ENCODE peak calls at places on chromosomes 5 and 9, in nine cellular contexts. Z is tibial artery, F is left lung, H is bronchial epithelial cell, S is foreskin fibroblast, A is cardiac muscle cell, W is right atrium auricular region, J is breast epithelium, B is epithelial cell of esophagus. L is an unnamed sample.

GRCh38 chr9:88421348-88421747 is 33.1 kb downstream of the SPIN1 start:
- DNase-seq in Z (no peak), F (no peak), H (no peak), S (no peak), A (no peak), W (no peak), J (no peak), B (no peak), L (no peak)

GRCh38 chr5:27652505-27652904 is 614.1 kb upstream of the CDH9 start:
- DNase-seq in Z (no peak), F (no peak), H (peak), S (no peak), A (no peak), W (no peak), J (no peak), B (peak), L (no peak)

GRCh38 chr9:616694-617093 is 224.8 kb upstream of the DMRT1 start:
- DNase-seq in Z (no peak), F (no peak), H (no peak), S (no peak), A (no peak), W (no peak), J (no peak), B (no peak), L (no peak)

GRCh38 chr5:76546497-76547102 is 76.6 kb downstream of the F2RL2 start:
- DNase-seq in Z (no peak), F (no peak), H (no peak), S (no peak), A (no peak), W (no peak), J (no peak), B (no peak), L (no peak)

GRCh38 chr5:33939863-33940262 is 3.7 kb downstream of the RXFP3 start:
- DNase-seq in Z (no peak), F (no peak), H (peak), S (peak), A (no peak), W (no peak), J (no peak), B (peak), L (no peak)

GRCh38 chr9:137451976-137452760 is 7.0 kb downstream of the NSMF start:
- DNase-seq in Z (no peak), F (peak), H (no peak), S (no peak), A (no peak), W (no peak), J (no peak), B (no peak), L (no peak)

GRCh38 chr5:132766020-132766805 is 10.8 kb downstream of the SEPTIN8 start:
- DNase-seq in Z (no peak), F (no peak), H (no peak), S (no peak), A (no peak), W (no peak), J (no peak), B (no peak), L (no peak)

GRCh38 chr9:91040371-91041215 is 239.0 kb downstream of the SYK start:
- DNase-seq in Z (no peak), F (no peak), H (no peak), S (no peak), A (no peak), W (no peak), J (no peak), B (no peak), L (no peak)

GRCh38 chr5:68334550-68334880 is 119.0 kb downstream of the PIK3R1 start:
- DNase-seq in Z (no peak), F (no peak), H (no peak), S (no peak), A (no peak), W (no peak), J (no peak), B (no peak), L (no peak)

GRCh38 chr9:123420560-123421210 is 64.7 kb downstream of the CRB2 start:
- DNase-seq in Z (no peak), F (peak), H (no peak), S (no peak), A (peak), W (no peak), J (peak), B (no peak), L (no peak)

GRCh38 chr9:116943970-116944369 is 256.9 kb downstream of the TRIM32 start:
- DNase-seq in Z (no peak), F (no peak), H (no peak), S (no peak), A (no peak), W (no peak), J (no peak), B (no peak), L (no peak)

GRCh38 chr9:93204470-93205043 is 20.6 kb downstream of the WNK2 start:
- DNase-seq in Z (no peak), F (no peak), H (no peak), S (no peak), A (no peak), W (no peak), J (no peak), B (no peak), L (no peak)

GRCh38 chr5:158436271-158437065 is 577.5 kb upstream of the CLINT1 start:
- DNase-seq in Z (no peak), F (no peak), H (peak), S (peak), A (no peak), W (no peak), J (no peak), B (peak), L (no peak)

GRCh38 chr5:155044591-155044990 is 31.0 kb downstream of the KIF4B start:
- DNase-seq in Z (no peak), F (no peak), H (no peak), S (no peak), A (no peak), W (no peak), J (no peak), B (no peak), L (no peak)

GRCh38 chr5:88827997-88828396 is 55.0 kb downstream of the MEF2C start:
- DNase-seq in Z (no peak), F (no peak), H (no peak), S (no peak), A (no peak), W (no peak), J (no peak), B (no peak), L (no peak)

GRCh38 chr9:125649826-125650225 is 57.2 kb downstream of the MAPKAP1 start:
- DNase-seq in Z (no peak), F (no peak), H (no peak), S (no peak), A (no peak), W (no peak), J (no peak), B (no peak), L (no peak)

GRCh38 chr9:37373621-37374020 is 48.9 kb upstream of the GRHPR start:
- DNase-seq in Z (no peak), F (no peak), H (no peak), S (no peak), A (no peak), W (no peak), J (no peak), B (no peak), L (no peak)

GRCh38 chr5:82183828-82184227 is 94.3 kb downstream of the RPS23 start:
- DNase-seq in Z (no peak), F (no peak), H (peak), S (peak), A (no peak), W (peak), J (no peak), B (peak), L (no peak)

GRCh38 chr5:107668933-107669542 is 1.7 kb downstream of the EFNA5 start:
- DNase-seq in Z (no peak), F (no peak), H (peak), S (peak), A (peak), W (no peak), J (no peak), B (peak), L (no peak)

GRCh38 chr9:108002296-108003056 is 512.9 kb upstream of the KLF4 start:
- DNase-seq in Z (peak), F (peak), H (no peak), S (peak), A (no peak), W (no peak), J (no peak), B (no peak), L (no peak)

GRCh38 chr9:127661342-127661741 is 45.4 kb upstream of the CFAP157 start:
- DNase-seq in Z (no peak), F (no peak), H (no peak), S (no peak), A (peak), W (no peak), J (no peak), B (no peak), L (no peak)

GRCh38 chr5:172533058-172533398 is 78.7 kb upstream of the SH3PXD2B start:
- DNase-seq in Z (no peak), F (no peak), H (no peak), S (no peak), A (no peak), W (peak), J (no peak), B (no peak), L (no peak)

GRCh38 chr5:8908055-8908683 is 637.7 kb downstream of the SEMA5A start:
- DNase-seq in Z (no peak), F (no peak), H (peak), S (peak), A (peak), W (no peak), J (no peak), B (peak), L (no peak)

GRCh38 chr9:93225892-93226291 is 42.0 kb downstream of the WNK2 start:
- DNase-seq in Z (no peak), F (no peak), H (no peak), S (no peak), A (no peak), W (no peak), J (no peak), B (no peak), L (no peak)

GRCh38 chr5:135217669-135218485 is 181.2 kb downstream of the MACROH2A1 start:
- DNase-seq in Z (no peak), F (no peak), H (no peak), S (no peak), A (no peak), W (peak), J (no peak), B (no peak), L (no peak)
- TF ChIP-seq CTCF in Z (no peak), F (no peak), H (no peak), S (no peak), A (no peak), W (no peak), J (no peak), B (no peak), L (no peak)

GRCh38 chr5:94621763-94622162 is 3.3 kb downstream of the SLF1 start:
- DNase-seq in Z (no peak), F (no peak), H (no peak), S (no peak), A (no peak), W (no peak), J (no peak), B (no peak), L (no peak)
- H3K4me3 ChIP-seq in Z (no peak), F (no peak), H (no peak), S (no peak), A (no peak), W (no peak), J (no peak), B (no peak), L (no peak)

DNA sequence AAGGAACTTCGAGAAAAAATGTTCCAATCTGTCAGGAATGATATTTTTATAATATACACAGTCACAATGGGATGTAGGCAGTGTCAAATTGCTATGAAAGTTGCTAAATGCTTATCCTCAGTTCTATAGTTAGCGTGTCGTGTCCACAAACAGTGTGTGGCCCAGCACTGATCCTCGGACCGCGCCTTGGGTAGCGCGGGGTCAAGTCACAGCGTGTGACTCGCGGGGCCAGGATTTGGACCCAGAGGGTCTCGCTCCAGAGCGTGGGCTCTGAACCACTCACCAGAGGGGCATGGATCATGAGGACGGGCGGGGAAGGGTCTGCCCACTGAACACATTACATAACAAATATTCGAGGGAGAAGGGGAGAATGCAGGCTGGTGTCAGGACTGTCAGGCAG is 171.8 kb downstream of the C9orf50 start:
- DNase-seq in Z (no peak), F (no peak), H (no peak), S (no peak), A (no peak), W (no peak), J (no peak), B (no peak), L (no peak)
- TF ChIP-seq CTCF in Z (no peak), F (no peak), H (no peak), S (no peak), A (no peak), W (no peak), J (no peak), B (no peak), L (no peak)

GRCh38 chr5:14443665-14444064 is 137.9 kb upstream of the OTULINL start:
- DNase-seq in Z (no peak), F (no peak), H (no peak), S (peak), A (no peak), W (no peak), J (no peak), B (no peak), L (no peak)

GRCh38 chr5:14444988-14445387 is 136.6 kb upstream of the OTULINL start:
- DNase-seq in Z (no peak), F (no peak), H (peak), S (peak), A (no peak), W (no peak), J (no peak), B (peak), L (no peak)

GRCh38 chr5:14440598-14441401 is 140.8 kb upstream of the OTULINL start:
- DNase-seq in Z (peak), F (no peak), H (peak), S (peak), A (no peak), W (peak), J (no peak), B (peak), L (peak)

GRCh38 chr5:14445581-14446290 is 135.9 kb upstream of the OTULINL start:
- DNase-seq in Z (peak), F (no peak), H (no peak), S (peak), A (peak), W (no peak), J (no peak), B (peak), L (no peak)

DNA sequence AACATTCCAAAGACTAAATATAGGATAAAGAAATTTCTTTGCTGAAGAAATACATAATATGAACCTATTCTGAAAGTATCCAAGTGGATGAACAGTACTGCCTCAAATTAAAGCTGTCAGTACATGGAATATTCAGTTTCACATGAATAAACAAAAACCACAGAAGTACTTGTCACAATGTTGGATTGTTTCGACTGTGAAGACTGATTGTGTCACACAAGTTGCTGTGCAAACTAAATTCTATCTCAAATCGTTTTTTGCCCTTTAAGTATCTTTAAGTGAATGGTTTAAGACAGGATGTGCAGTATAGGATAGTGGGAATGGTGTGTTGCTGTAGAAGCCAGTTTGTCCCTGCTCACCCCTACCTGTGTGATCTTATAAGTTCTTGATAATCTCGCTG is 137.4 kb upstream of the OTULINL start:
- DNase-seq in Z (no peak), F (no peak), H (no peak), S (no peak), A (no peak), W (no peak), J (no peak), B (no peak), L (no peak)
- H3K4me3 ChIP-seq in Z (no peak), F (no peak), H (no peak), S (no peak), A (no peak), W (no peak), J (no peak), B (no peak), L (no peak)

DNA sequence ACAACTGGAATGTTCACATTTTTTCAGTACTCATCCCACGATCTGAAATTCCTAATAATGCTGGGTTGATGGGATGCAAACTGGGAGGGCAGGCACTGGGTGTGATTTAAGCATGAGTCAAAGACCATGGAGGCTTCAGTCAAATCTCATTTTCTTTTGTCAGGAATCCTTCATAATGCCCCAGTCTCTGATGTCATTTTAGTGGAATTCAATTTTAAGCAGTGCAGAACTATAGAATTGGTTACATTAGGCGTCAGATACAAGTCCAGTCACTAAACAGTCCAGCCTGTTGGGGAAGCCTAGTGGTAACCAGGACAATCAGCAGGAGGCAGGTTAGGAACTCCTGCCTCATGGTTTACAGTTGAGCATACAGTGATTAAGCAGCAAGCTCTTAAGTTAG is 41.0 kb upstream of the TMEM215 start:
- DNase-seq in Z (no peak), F (no peak), H (peak), S (no peak), A (no peak), W (no peak), J (no peak), B (peak), L (no peak)
- TF ChIP-seq CTCF in Z (no peak), F (no peak), H (no peak), S (no peak), A (no peak), W (no peak), J (no peak), B (no peak), L (no peak)

GRCh38 chr5:150458819-150459557 is 9.4 kb upstream of the RPS14 start:
- DNase-seq in Z (peak), F (peak), H (peak), S (peak), A (peak), W (peak), J (peak), B (peak), L (no peak)
- H3K4me3 ChIP-seq in Z (peak), F (no peak), H (no peak), S (no peak), A (no peak), W (no peak), J (peak), B (no peak), L (peak)

GRCh38 chr5:153147891-153148623 is 342.4 kb upstream of the GRIA1 start:
- DNase-seq in Z (no peak), F (no peak), H (peak), S (peak), A (peak), W (no peak), J (no peak), B (peak), L (peak)
- TF ChIP-seq CTCF in Z (peak), F (peak), H (peak), S (peak), A (peak), W (no peak), J (peak), B (peak), L (peak)

DNA sequence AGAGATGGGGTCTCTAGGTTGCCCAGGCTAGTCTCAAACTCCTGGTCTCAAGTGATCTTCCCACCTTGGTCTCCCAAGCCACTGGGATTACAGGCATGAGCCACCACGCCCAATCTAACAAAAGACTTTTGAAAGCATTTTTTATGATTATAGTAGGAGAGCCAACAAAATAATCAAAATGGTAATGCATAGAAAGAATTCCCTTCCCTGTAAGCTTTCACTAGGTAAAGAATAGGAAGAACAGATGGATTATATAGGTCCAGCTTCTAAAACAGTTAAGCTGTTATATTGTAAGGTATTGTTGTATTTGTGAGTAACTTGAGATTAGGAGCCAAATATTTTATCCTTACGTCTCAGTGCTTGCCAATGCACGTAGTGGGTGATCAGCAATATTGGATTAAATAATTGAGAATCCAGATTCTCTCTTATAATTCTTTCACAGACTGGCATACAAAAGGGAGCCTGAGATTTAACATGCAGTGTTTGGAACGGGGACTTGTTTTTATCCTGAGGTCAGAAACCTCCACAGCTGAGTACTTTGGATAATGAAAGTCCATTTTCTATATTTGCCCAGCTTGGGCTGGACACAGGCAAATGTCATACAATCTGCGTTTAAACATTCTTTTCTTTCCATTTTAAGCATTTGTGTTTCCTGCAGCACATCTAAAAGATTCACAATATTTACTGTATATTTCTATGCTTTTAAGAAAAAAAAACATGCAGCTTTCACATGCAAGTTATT is 238.5 kb downstream of the ARRDC3 start:
- DNase-seq in Z (no peak), F (no peak), H (no peak), S (no peak), A (no peak), W (no peak), J (no peak), B (no peak), L (no peak)
- H3K4me3 ChIP-seq in Z (peak), F (no peak), H (no peak), S (no peak), A (no peak), W (no peak), J (no peak), B (no peak), L (no peak)